ENCODE peak calls at places on chromosomes 3 and 15, in five cellular contexts. O, B, G, D and X are unnamed samples.

GRCh38 chr3:189395825-189396224 is 224.1 kb downstream of the TPRG1 start:
- DNase-seq in D (no peak), B (no peak), G (no peak), O (no peak), X (no peak)

GRCh38 chr3:42097166-42097946 is 6.2 kb downstream of the TRAK1 start:
- DNase-seq in O (peak; percentile 67), G (no peak), D (no peak), B (peak; percentile 53), X (peak; percentile 65)

GRCh38 chr15:69718916-69719315 is 266.3 kb downstream of the RPLP1 start:
- DNase-seq in D (no peak), B (no peak), G (peak; percentile 52), O (no peak), X (no peak)

GRCh38 chr15:74373056-74373650 is 5.7 kb upstream of the CYP11A1 start:
- DNase-seq in B (no peak), D (no peak), O (no peak), G (no peak), X (no peak)

GRCh38 chr3:14490255-14490654 is 49.9 kb downstream of the GRIP2 start:
- DNase-seq in B (no peak), D (peak; percentile 30), O (no peak), G (no peak), X (no peak)

GRCh38 chr3:184358140-184358767 is 3.2 kb downstream of the CLCN2 start:
- DNase-seq in B (no peak), G (no peak), O (no peak), D (no peak), X (no peak)

GRCh38 chr3:183766745-183767606 is 58.4 kb downstream of the MAP6D1 start:
- DNase-seq in G (peak; percentile 76), O (peak; percentile 77), B (peak; percentile 74), D (peak; percentile 74), X (peak; percentile 89)

GRCh38 chr3:120459196-120459595 is 8.4 kb upstream of the FSTL1 start:
- DNase-seq in D (no peak), B (no peak), G (no peak), O (no peak), X (no peak)

GRCh38 chr3:38114875-38115644 is 21.9 kb downstream of the ACAA1 start:
- DNase-seq in D (no peak), O (no peak), B (no peak), G (no peak), X (no peak)